ENCODE peak calls at places on chromosomes 13 and 19, in ten cellular contexts. C is lower lobe of right lung, S is cardiac muscle cell, G is right atrium auricular region, P is MM.1S, T is thyroid gland, E is GM23338, U is breast epithelium, H is esophagus muscularis mucosa, L is A549. R is an unnamed sample. For H3K4me1, the result is how much of the 10 kb centered on the place peaks cover.

GRCh38 chr19:13718733-13719132 is 45.6 kb upstream of the MRI1 start:
- DNase-seq in G (no peak), T (peak), U (no peak), L (peak), S (peak), E (peak), H (no peak), C (no peak), P (no peak), R (peak)

GRCh38 chr13:75704194-75704941 is 68.2 kb downstream of the LMO7 start:
- DNase-seq in L (peak), P (no peak), E (no peak), C (no peak), H (no peak), G (no peak), S (peak), U (no peak), T (no peak), R (no peak)

GRCh38 chr13:37666036-37666435 is 67.5 kb upstream of the POSTN start:
- DNase-seq in U (no peak), T (no peak), S (no peak), P (no peak), C (no peak), L (no peak), G (no peak), E (no peak), H (no peak), R (no peak)

GRCh38 chr13:112215871-112216270 is 148.9 kb downstream of the SOX1 start:
- DNase-seq in L (no peak), C (no peak), E (no peak), U (no peak), G (no peak), S (no peak), P (no peak), T (no peak), H (no peak), R (no peak)

GRCh38 chr19:45245826-45246225 is 619 bp upstream of the EXOC3L2 start:
- DNase-seq in T (no peak), P (no peak), C (no peak), G (no peak), L (no peak), H (no peak), E (no peak), S (no peak), U (no peak), R (no peak)

GRCh38 chr13:97191143-97191542 is 31.0 kb upstream of the MBNL2 start:
- DNase-seq in L (no peak), U (no peak), H (no peak), T (no peak), C (no peak), P (no peak), E (no peak), G (no peak), S (no peak), R (no peak)

GRCh38 chr19:43779147-43779819 is 1.5 kb downstream of the KCNN4 start:
- DNase-seq in U (peak), C (peak), G (no peak), E (no peak), P (no peak), S (no peak), H (no peak), T (no peak), L (no peak), R (peak)

GRCh38 chr13:108929532-108929931 is 300.1 kb downstream of the MYO16 start:
- DNase-seq in U (no peak), P (no peak), L (no peak), C (no peak), H (no peak), T (no peak), E (peak), G (no peak), S (no peak), R (no peak)

GRCh38 chr13:85528578-85529215 is 270.5 kb downstream of the SLITRK6 start:
- DNase-seq in H (no peak), U (no peak), L (peak), T (no peak), E (no peak), C (no peak), P (no peak), S (no peak), G (no peak), R (no peak)

GRCh38 chr13:73767191-73767741 is 366.9 kb downstream of the KLF12 start:
- DNase-seq in C (no peak), P (no peak), U (no peak), S (no peak), L (no peak), H (no peak), G (no peak), T (no peak), E (peak), R (no peak)

GRCh38 chr13:107554355-107554905 is 660.9 kb downstream of the LIG4 start:
- DNase-seq in H (no peak), L (no peak), E (no peak), C (no peak), S (no peak), G (no peak), U (no peak), P (no peak), T (peak), R (no peak)

GRCh38 chr13:110138009-110138699 is 168.8 kb downstream of the COL4A1 start:
- DNase-seq in U (peak), L (peak), G (peak), C (peak), E (peak), T (peak), S (peak), H (peak), P (peak), R (peak)

GRCh38 chr13:39603424-39603947 is 493 bp upstream of the LHFPL6 start:
- DNase-seq in G (no peak), U (no peak), T (peak), H (no peak), E (peak), S (peak), P (no peak), L (peak), C (no peak), R (peak)

GRCh38 chr13:113815151-113816058 is 48.5 kb downstream of the GAS6 start:
- DNase-seq in H (no peak), G (no peak), L (no peak), C (no peak), U (no peak), S (no peak), P (no peak), E (no peak), T (no peak), R (no peak)

GRCh38 chr13:31638577-31638976 is 100.7 kb upstream of the RXFP2 start:
- DNase-seq in P (no peak), S (no peak), T (no peak), L (no peak), C (no peak), G (no peak), E (no peak), H (no peak), U (no peak), R (no peak)

GRCh38 chr19:37306383-37306963 is 64.4 kb upstream of the ZNF527 start:
- DNase-seq in T (no peak), L (no peak), U (no peak), S (no peak), C (no peak), E (no peak), G (no peak), H (no peak), P (no peak), R (no peak)

GRCh38 chr13:39970177-39970846 is 314.9 kb downstream of the COG6 start:
- DNase-seq in S (no peak), H (no peak), G (no peak), T (no peak), C (no peak), E (no peak), L (no peak), P (no peak), U (no peak), R (no peak)

GRCh38 chr13:40275636-40276035 is 390.8 kb downstream of the FOXO1 start:
- DNase-seq in C (no peak), L (no peak), P (no peak), U (no peak), E (no peak), S (no peak), G (no peak), T (no peak), H (no peak), R (no peak)

GRCh38 chr19:6198896-6199239 is 63.4 kb downstream of the ACSBG2 start:
- DNase-seq in S (no peak), U (no peak), T (no peak), H (no peak), E (no peak), C (no peak), L (no peak), P (no peak), G (no peak), R (no peak)

GRCh38 chr13:36431204-36432105 is 840 bp upstream of the CCNA1 start:
- DNase-seq in C (peak), U (no peak), P (no peak), T (peak), L (no peak), E (peak), G (no peak), H (no peak), S (peak), R (no peak)

GRCh38 chr19:5138606-5139594 is 170.0 kb downstream of the KDM4B start:
- DNase-seq in H (no peak), G (no peak), S (no peak), C (peak), E (no peak), P (no peak), U (no peak), L (no peak), T (no peak), R (peak)

GRCh38 chr13:29803221-29803620 is 47.2 kb downstream of the UBL3 start:
- DNase-seq in H (no peak), S (no peak), L (no peak), P (no peak), T (no peak), G (no peak), E (no peak), C (no peak), U (no peak), R (no peak)

GRCh38 chr19:18543814-18544475 is 572 bp upstream of the FKBP8 start:
- DNase-seq in T (peak), G (peak), E (peak), L (peak), P (peak), U (peak), C (peak), H (no peak), S (peak), R (peak)

GRCh38 chr19:49160450-49161189 is 3.0 kb downstream of the TRPM4 start:
- DNase-seq in L (no peak), H (no peak), C (no peak), E (no peak), G (no peak), T (no peak), P (no peak), S (no peak), U (no peak), R (no peak)

GRCh38 chr13:99043700-99044300 is 65.9 kb upstream of the DOCK9 start:
- DNase-seq in S (no peak), C (no peak), G (no peak), H (no peak), P (no peak), E (no peak), U (no peak), T (no peak), L (no peak), R (no peak)

GRCh38 chr19:48565090-48565489 is 13.1 kb downstream of the SULT2B1 start:
- DNase-seq in E (no peak), L (peak), U (no peak), H (no peak), G (no peak), P (no peak), C (no peak), T (no peak), S (no peak), R (no peak)

GRCh38 chr19:13154911-13155471 is 4.8 kb downstream of the IER2 start:
- DNase-seq in S (peak), L (no peak), P (no peak), U (peak), G (peak), H (peak), E (peak), T (peak), C (peak), R (peak)

GRCh38 chr13:22092791-22093545 is 422.1 kb downstream of the FGF9 start:
- DNase-seq in S (no peak), C (no peak), U (no peak), G (no peak), P (no peak), E (no peak), L (no peak), T (no peak), H (no peak), R (no peak)

GRCh38 chr19:23312515-23312914 is 62.3 kb upstream of the ZNF724 start:
- DNase-seq in C (no peak), L (no peak), S (no peak), P (no peak), T (no peak), G (no peak), H (no peak), U (no peak), E (no peak), R (no peak)

GRCh38 chr13:22336460-22336859 is 665.6 kb downstream of the FGF9 start:
- DNase-seq in H (no peak), C (no peak), E (no peak), S (no peak), T (no peak), U (no peak), G (no peak), P (no peak), L (no peak), R (no peak)

GRCh38 chr13:20492641-20493040 is 33.0 kb downstream of the CRYL1 start:
- DNase-seq in U (no peak), C (no peak), E (peak), L (peak), H (no peak), S (peak), P (no peak), T (peak), G (no peak), R (no peak)

GRCh38 chr13:20145521-20145920 is 15.3 kb downstream of the GJA3 start:
- DNase-seq in S (no peak), P (no peak), L (no peak), E (no peak), T (no peak), U (no peak), H (no peak), G (no peak), C (no peak), R (no peak)

DNA sequence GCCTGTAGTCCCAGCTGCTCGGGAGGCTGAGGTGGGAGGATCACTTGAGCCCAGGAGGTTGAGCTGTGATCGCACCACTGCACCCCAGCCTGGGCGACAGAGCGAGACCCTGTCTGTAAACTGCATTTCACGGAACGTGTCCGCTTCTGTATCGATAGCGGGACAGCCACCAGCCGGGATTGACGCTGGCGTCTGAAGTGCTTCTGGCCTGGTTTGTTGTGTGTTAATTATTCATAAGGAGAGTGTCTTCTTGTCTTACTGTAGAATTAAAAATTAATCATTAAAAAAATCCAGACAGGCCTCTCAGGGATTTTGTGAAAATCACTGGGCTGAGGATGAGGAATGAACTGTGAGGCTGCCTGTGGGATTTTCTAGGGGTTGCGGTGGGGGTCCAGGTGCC is 16.2 kb upstream of the MISP start:
- DNase-seq in U (no peak), T (no peak), H (no peak), L (no peak), C (no peak), E (no peak), P (no peak), S (no peak), G (no peak), R (no peak)
- H3K4me1 ChIP-seq in U (under half), T (under half), H (under half), L (under half), C (under half), E (under half), P (under half), S (under half), G (under half), R (under half)

DNA sequence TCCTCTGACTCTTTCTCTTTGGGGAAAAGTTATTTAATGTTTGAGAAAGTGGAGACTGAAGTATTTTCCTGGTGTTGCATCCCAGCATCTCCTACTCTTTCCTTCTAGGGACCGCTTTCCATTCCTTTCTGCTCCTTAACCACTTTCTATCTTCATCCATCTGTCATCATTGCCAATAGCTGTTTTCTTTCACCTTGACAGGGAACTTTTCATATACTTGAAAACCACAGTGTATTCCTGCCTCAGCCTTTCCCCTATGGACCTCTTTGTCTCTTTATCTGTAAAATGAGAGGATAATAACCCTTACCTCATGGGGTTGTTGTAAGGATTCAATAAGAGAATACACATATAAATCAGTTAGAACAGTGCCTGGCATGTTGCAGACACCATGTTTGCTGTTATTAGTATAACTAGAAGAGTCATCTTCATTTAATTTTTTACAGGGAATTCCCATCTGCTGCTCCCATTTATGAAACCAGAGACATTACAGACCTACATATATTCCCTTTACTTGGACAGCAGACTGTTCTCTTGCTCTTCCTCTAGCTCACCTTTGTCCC is 31.8 kb downstream of the LCP1 start:
- DNase-seq in E (no peak), L (no peak), T (no peak), C (no peak), U (no peak), H (no peak), P (no peak), G (no peak), S (no peak), R (no peak)
- H3K4me3 ChIP-seq in E (no peak), L (no peak), T (no peak), C (no peak), U (no peak), H (no peak), P (no peak), G (no peak), S (no peak), R (no peak)

GRCh38 chr13:81379183-81379582 is 1038.3 kb upstream of the SPRY2 start:
- DNase-seq in L (no peak), T (no peak), E (no peak), U (no peak), C (no peak), G (no peak), P (no peak), S (no peak), H (no peak), R (no peak)
- TF ChIP-seq CTCF in L (no peak), T (no peak), E (no peak), U (no peak), C (no peak), G (no peak), P (no peak), S (no peak), H (no peak), R (no peak)

DNA sequence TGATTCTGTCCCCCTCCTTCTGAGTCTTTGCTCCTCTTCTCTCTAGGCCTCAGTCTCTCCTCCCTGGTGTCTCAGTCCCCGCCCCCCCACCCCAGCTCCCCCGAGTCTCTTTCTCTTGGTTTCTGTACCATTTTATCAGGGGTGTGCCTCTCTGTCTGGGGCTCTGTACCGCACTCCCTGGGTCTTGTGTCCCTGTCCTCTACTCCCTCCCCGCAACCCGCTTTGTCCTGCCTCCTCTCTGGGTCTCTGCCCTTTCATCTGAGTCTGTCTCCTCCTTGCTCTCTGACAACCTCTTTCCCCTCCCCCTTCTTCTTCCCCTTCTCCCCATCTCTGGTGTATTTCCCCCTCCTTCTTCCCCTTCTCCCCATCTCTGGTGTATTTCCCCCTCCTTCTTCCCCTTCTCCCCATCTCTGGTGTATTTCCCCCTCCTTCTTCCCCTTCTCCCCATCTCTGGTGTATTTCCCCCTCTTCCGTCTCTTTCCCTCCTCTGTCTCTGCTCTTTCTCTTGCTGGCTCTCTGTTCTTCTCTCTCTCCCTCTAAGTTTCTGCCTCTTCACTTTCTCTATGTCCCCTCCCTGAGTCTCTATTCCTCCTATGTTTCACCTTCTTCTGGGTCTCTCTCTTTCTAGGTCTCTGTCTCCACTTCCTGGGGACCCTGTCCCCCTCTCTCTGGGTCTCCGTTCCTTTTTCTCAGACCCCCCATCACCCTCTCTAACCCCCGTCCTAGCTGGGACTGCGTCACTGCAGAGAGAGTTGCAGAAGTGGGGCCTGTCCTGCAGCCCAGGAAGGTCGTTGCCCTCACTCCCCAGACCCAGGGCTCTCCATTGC is 2.2 kb upstream of the KCNC3 start:
- DNase-seq in P (no peak), L (no peak), C (peak), H (no peak), E (peak), G (no peak), S (no peak), U (no peak), T (no peak), R (no peak)
- H3K4me1 ChIP-seq in P (under half), L (under half), C (under half), H (half or more), E (under half), G (under half), S (under half), U (under half), T (under half), R (under half)

GRCh38 chr13:34026308-34026707 is 208.4 kb downstream of the RFC3 start:
- DNase-seq in T (no peak), E (no peak), H (no peak), U (no peak), P (no peak), G (no peak), L (no peak), S (no peak), C (no peak), R (no peak)
- H3K4me3 ChIP-seq in T (no peak), E (no peak), H (no peak), U (no peak), P (no peak), G (no peak), L (no peak), S (no peak), C (no peak), R (no peak)

GRCh38 chr19:56120371-56121179 is 520 bp downstream of the ZNF787 start:
- DNase-seq in H (no peak), S (peak), L (peak), G (peak), U (peak), E (peak), C (peak), T (peak), P (peak), R (peak)
- TF ChIP-seq CTCF in H (no peak), S (peak), L (no peak), G (no peak), U (no peak), E (no peak), C (peak), T (no peak), P (no peak), R (no peak)

DNA sequence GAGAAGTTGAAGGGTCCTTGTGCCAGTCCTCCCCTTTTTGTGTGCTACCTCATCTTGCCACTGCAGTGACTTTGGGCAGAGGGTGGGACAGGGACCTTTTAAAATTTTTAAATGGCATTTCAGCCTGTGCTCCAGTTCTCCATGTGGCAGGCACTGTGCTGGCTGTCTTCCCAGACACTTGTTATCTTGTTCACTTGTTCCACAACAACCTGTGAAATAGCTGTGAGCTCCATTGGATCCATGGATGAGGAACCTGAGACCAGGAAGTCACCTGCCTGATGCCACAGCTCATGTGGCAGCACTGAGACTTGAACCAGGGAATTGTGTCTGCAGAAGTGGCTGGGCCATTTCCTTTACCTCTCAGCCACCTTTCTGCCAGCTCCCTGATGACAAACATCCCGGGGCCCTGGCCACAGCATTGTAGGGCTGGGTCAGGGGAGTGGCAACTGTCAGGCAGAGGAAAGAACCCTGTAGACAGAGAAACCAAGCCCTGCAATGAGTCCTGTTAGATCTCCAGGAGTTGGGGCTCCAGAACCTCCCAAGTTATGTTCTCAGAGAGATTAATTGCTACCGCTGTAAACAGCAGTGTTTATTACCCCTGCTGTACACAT is 6.4 kb downstream of the EGLN2 start:
- DNase-seq in H (no peak), G (no peak), S (no peak), U (no peak), T (peak), C (no peak), E (no peak), P (no peak), L (no peak), R (peak)
- H3K4me1 ChIP-seq in H (half or more), G (half or more), S (under half), U (half or more), T (half or more), C (half or more), E (half or more), P (under half), L (half or more), R (half or more)